ENCODE peak calls at places on chromosomes 5 and 9, in eight cellular contexts. C, X, S, G, V, H, O and Y are unnamed samples.

GRCh38 chr5:87020099-87020934 is 247.4 kb upstream of the RASA1 start:
- DNase-seq in C (peak), X (peak), S (peak), G (no peak), V (peak), H (no peak), O (peak), Y (no peak)

GRCh38 chr5:76046761-76047160 is 36.4 kb upstream of the SV2C start:
- DNase-seq in C (peak), X (no peak), S (no peak), G (no peak), V (no peak), H (no peak), O (no peak), Y (no peak)

GRCh38 chr5:40260351-40260750 is 419.4 kb upstream of the PTGER4 start:
- DNase-seq in C (no peak), X (no peak), S (no peak), G (no peak), V (peak), H (no peak), O (peak), Y (no peak)

GRCh38 chr5:35345222-35345621 is 114.9 kb upstream of the PRLR start:
- DNase-seq in C (no peak), X (peak), S (no peak), G (no peak), V (peak), H (no peak), O (no peak), Y (no peak)

GRCh38 chr9:34328500-34328982 is 527 bp downstream of the KIF24 start:
- DNase-seq in C (no peak), X (peak), S (no peak), G (no peak), V (peak), H (no peak), O (no peak), Y (peak)

GRCh38 chr9:99326112-99326916 is 104.2 kb downstream of the SEC61B start:
- DNase-seq in C (peak), X (peak), S (no peak), G (no peak), V (peak), H (no peak), O (peak), Y (no peak)

GRCh38 chr9:126499005-126499910 is 114.5 kb upstream of the LMX1B start:
- DNase-seq in C (peak), X (peak), S (peak), G (peak), V (peak), H (peak), O (peak), Y (peak)

GRCh38 chr5:60649288-60649917 is 50.6 kb downstream of the DEPDC1B start:
- DNase-seq in C (peak), X (peak), S (peak), G (no peak), V (peak), H (no peak), O (peak), Y (peak)

GRCh38 chr9:111957856-111958631 is 61.4 kb downstream of the UGCG start:
- DNase-seq in C (peak), X (peak), S (no peak), G (no peak), V (peak), H (no peak), O (peak), Y (peak)

GRCh38 chr9:19465571-19466267 is 56.9 kb downstream of the ACER2 start:
- DNase-seq in C (no peak), X (no peak), S (no peak), G (no peak), V (no peak), H (no peak), O (no peak), Y (no peak)

GRCh38 chr9:133517711-133518110 is 7.0 kb downstream of the MYMK start:
- DNase-seq in C (no peak), X (no peak), S (no peak), G (no peak), V (no peak), H (no peak), O (no peak), Y (no peak)

GRCh38 chr5:154015071-154015693 is 23.5 kb downstream of the FAM114A2 start:
- DNase-seq in C (no peak), X (no peak), S (no peak), G (no peak), V (no peak), H (no peak), O (no peak), Y (no peak)

GRCh38 chr5:77266291-77266690 is 55.8 kb downstream of the PDE8B start:
- DNase-seq in C (peak), X (peak), S (no peak), G (no peak), V (peak), H (no peak), O (peak), Y (peak)

GRCh38 chr5:133247145-133247709 is 195.4 kb downstream of the HSPA4 start:
- DNase-seq in C (no peak), X (no peak), S (no peak), G (no peak), V (no peak), H (no peak), O (no peak), Y (no peak)

GRCh38 chr9:30243467-30243866 is 2141.0 kb upstream of the ACO1 start:
- DNase-seq in C (no peak), X (no peak), S (no peak), G (no peak), V (no peak), H (no peak), O (no peak), Y (no peak)

GRCh38 chr5:31098811-31099210 is 94.7 kb upstream of the CDH6 start:
- DNase-seq in C (no peak), X (no peak), S (no peak), G (no peak), V (no peak), H (no peak), O (no peak), Y (no peak)

GRCh38 chr9:124054671-124055212 is 43.2 kb downstream of the LHX2 start:
- DNase-seq in C (peak), X (peak), S (no peak), G (no peak), V (peak), H (no peak), O (peak), Y (peak)

GRCh38 chr9:93468763-93469456 is 15.5 kb upstream of the FAM120AOS start:
- DNase-seq in C (peak), X (no peak), S (peak), G (peak), V (peak), H (no peak), O (peak), Y (peak)

GRCh38 chr5:94192658-94193391 is 425.6 kb downstream of the KIAA0825 start:
- DNase-seq in C (no peak), X (no peak), S (no peak), G (no peak), V (no peak), H (no peak), O (no peak), Y (no peak)

GRCh38 chr5:151451626-151452520 is 4.5 kb downstream of the SLC36A1 start:
- DNase-seq in C (peak), X (peak), S (no peak), G (no peak), V (peak), H (no peak), O (peak), Y (peak)

GRCh38 chr9:35341585-35341984 is 148.3 kb upstream of the RUSC2 start:
- DNase-seq in C (peak), X (no peak), S (peak), G (no peak), V (peak), H (peak), O (peak), Y (peak)

GRCh38 chr5:132050661-132051371 is 9.6 kb upstream of the IL3 start:
- DNase-seq in C (no peak), X (no peak), S (no peak), G (no peak), V (no peak), H (no peak), O (no peak), Y (no peak)

GRCh38 chr5:164501344-164501743 is 995.9 kb downstream of the MAT2B start:
- DNase-seq in C (no peak), X (no peak), S (no peak), G (no peak), V (no peak), H (no peak), O (no peak), Y (no peak)

GRCh38 chr9:95793924-95794828 is 81.3 kb upstream of the ERCC6L2 start:
- DNase-seq in C (peak), X (peak), S (no peak), G (no peak), V (peak), H (no peak), O (peak), Y (peak)

GRCh38 chr9:78053627-78054026 is 22.0 kb upstream of the GNAQ start:
- DNase-seq in C (no peak), X (no peak), S (no peak), G (no peak), V (no peak), H (no peak), O (no peak), Y (no peak)

GRCh38 chr5:4198461-4198860 is 602.8 kb downstream of the IRX1 start:
- DNase-seq in C (no peak), X (no peak), S (no peak), G (no peak), V (no peak), H (no peak), O (no peak), Y (no peak)

GRCh38 chr5:15966651-15967050 is 212.9 kb downstream of the MARCHF11 start:
- DNase-seq in C (no peak), X (no peak), S (no peak), G (no peak), V (peak), H (no peak), O (peak), Y (no peak)

GRCh38 chr5:147844846-147845245 is 13.4 kb upstream of the SPINK1 start:
- DNase-seq in C (no peak), X (no peak), S (no peak), G (no peak), V (no peak), H (no peak), O (no peak), Y (no peak)

GRCh38 chr9:86700601-86701000 is 246.7 kb downstream of the GAS1 start:
- DNase-seq in C (peak), X (no peak), S (no peak), G (no peak), V (peak), H (peak), O (no peak), Y (peak)

GRCh38 chr5:42591026-42591425 is 165.6 kb upstream of the CCDC152 start:
- DNase-seq in C (peak), X (no peak), S (peak), G (no peak), V (peak), H (peak), O (peak), Y (no peak)

GRCh38 chr9:6567140-6567591 is 78.4 kb downstream of the GLDC start:
- DNase-seq in C (peak), X (peak), S (no peak), G (no peak), V (peak), H (no peak), O (peak), Y (peak)

GRCh38 chr5:174773371-174773770 is 49.0 kb downstream of the MSX2 start:
- DNase-seq in C (no peak), X (no peak), S (no peak), G (no peak), V (no peak), H (no peak), O (no peak), Y (no peak)

GRCh38 chr5:78458843-78459242 is 98.4 kb downstream of the SCAMP1 start:
- DNase-seq in C (no peak), X (no peak), S (no peak), G (no peak), V (no peak), H (no peak), O (no peak), Y (no peak)
- TF ChIP-seq CTCF in C (no peak), X (no peak), S (no peak), G (no peak), V (no peak), H (no peak), O (no peak), Y (no peak)

GRCh38 chr9:33246269-33246860 is 6.4 kb downstream of the SPINK4 start:
- DNase-seq in C (no peak), X (no peak), S (no peak), G (no peak), V (no peak), H (no peak), O (no peak), Y (no peak)

GRCh38 chr9:33250458-33250995 is 10.6 kb downstream of the SPINK4 start:
- DNase-seq in C (peak), X (no peak), S (no peak), G (no peak), V (peak), H (no peak), O (peak), Y (no peak)

GRCh38 chr9:33249983-33250382 is 10.0 kb downstream of the SPINK4 start:
- DNase-seq in C (no peak), X (no peak), S (no peak), G (no peak), V (no peak), H (no peak), O (no peak), Y (no peak)

GRCh38 chr9:33248606-33249005 is 8.6 kb downstream of the SPINK4 start:
- DNase-seq in C (no peak), X (no peak), S (no peak), G (no peak), V (no peak), H (no peak), O (no peak), Y (no peak)

GRCh38 chr9:33249087-33249657 is 9.2 kb downstream of the SPINK4 start:
- DNase-seq in C (no peak), X (no peak), S (no peak), G (no peak), V (no peak), H (no peak), O (no peak), Y (no peak)
- H3K4me3 ChIP-seq in C (no peak), X (no peak), S (no peak), G (no peak), V (no peak), H (no peak), O (no peak), Y (no peak)

DNA sequence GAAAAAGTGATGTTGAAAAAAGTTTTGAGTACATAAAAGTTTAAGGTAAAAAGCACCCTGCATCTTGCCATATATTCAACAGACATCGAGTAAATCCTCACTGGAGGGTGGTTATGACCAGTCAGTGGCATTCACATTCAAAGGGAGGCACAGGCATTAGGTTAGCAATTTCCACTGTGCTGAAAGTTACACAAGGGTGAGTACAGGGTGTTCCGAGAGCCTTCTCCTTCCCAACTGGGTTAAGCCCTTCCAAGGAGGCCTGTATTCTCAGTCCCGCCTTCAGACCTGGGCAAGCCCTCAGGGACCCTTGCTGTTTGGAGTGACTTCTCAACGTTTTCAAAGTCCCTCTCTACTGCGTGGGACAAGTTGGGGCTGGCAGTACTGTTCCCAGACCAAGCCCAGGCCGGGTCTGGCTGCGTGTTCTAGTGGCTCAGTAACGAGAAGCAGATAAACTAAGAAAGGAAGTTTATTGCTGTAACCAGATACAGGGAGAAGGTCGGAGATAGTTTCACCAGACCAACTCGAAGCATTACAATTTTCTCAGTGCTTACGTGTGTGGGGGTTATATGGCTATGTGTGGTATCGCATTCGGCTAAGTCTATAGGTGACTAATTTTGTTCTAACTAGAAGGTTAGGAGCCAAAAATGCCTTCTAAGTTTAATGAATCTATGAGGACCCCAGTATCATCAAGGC is 13.0 kb upstream of the SETX start:
- DNase-seq in C (no peak), X (no peak), S (no peak), G (no peak), V (no peak), H (no peak), O (no peak), Y (no peak)
- TF ChIP-seq CTCF in C (no peak), X (no peak), S (no peak), G (no peak), V (no peak), H (no peak), O (no peak), Y (no peak)

DNA sequence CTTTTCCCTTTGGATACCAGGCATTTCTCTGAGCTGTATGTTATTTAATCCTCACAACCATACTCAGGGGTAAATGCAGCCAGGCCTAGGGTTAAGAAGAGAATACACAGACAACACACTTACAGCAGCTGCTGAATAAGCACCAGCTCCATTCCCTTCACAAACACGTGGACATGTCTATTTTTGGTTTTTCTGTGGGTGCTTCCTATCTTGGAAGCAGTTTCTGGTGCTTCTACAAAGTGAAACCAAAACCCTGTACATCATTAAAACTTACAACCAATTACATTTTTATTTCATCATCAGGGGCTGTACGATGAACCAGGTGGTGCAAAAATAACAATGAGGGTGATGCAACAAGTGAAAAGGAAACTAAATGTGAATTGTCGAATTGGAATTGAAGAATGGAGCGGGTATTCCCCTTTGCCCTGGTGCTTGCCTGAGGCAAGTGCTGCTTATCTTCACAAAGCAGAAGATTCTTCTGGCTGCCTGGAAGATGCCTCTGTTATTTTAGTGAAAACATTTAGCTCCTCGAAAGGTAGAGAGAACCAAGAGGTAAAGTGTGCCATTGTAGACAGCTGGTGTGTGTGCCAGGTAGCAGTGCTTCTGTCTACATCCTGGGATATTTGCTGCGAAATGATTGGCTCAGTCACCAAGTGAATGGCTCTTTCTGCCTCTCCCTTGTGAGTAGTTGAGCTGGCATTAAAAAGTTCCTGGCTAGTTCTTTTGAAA is 18.6 kb upstream of the IFNB1 start:
- DNase-seq in C (peak), X (no peak), S (no peak), G (no peak), V (peak), H (no peak), O (peak), Y (peak)
- H3K4me3 ChIP-seq in C (peak), X (no peak), S (no peak), G (peak), V (no peak), H (peak), O (no peak), Y (no peak)

GRCh38 chr5:55982957-55983381 is 11.8 kb downstream of the IL6ST start:
- DNase-seq in C (no peak), X (peak), S (no peak), G (peak), V (peak), H (no peak), O (no peak), Y (no peak)
- TF ChIP-seq CTCF in C (no peak), X (no peak), S (peak), G (no peak), V (peak), H (no peak), O (no peak), Y (peak)

GRCh38 chr5:139076117-139076516 is 122.1 kb downstream of the SIL1 start:
- DNase-seq in C (no peak), X (no peak), S (no peak), G (no peak), V (no peak), H (no peak), O (no peak), Y (no peak)
- H3K4me3 ChIP-seq in C (no peak), X (no peak), S (no peak), G (no peak), V (no peak), H (no peak), O (no peak), Y (no peak)

DNA sequence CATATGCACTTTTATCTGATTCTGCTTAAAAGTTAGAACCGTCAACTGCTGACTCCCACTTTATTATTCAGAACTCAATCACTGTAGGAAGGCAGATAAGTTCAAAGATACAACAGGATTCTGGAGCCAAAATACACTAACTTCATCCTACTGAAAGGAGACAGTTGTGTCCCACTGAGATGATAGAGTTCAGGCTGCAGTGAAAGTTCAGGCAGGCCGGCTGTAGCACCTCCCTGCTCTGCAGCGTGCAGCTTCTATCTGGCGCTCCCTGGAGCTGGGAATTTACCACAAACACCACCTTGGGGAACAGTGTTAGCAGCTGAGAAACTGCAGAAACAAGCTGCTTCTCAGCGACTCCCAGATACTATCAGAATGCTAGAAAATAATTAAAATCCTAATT is 52.5 kb upstream of the CNTLN start:
- DNase-seq in C (peak), X (no peak), S (peak), G (no peak), V (peak), H (peak), O (peak), Y (peak)
- TF ChIP-seq CTCF in C (peak), X (no peak), S (peak), G (no peak), V (peak), H (peak), O (no peak), Y (peak)

GRCh38 chr9:130185494-130186005 is 13.3 kb downstream of the NCS1 start:
- DNase-seq in C (peak), X (no peak), S (peak), G (no peak), V (no peak), H (no peak), O (no peak), Y (peak)

GRCh38 chr9:130186051-130186450 is 13.8 kb downstream of the NCS1 start:
- DNase-seq in C (no peak), X (no peak), S (no peak), G (no peak), V (no peak), H (no peak), O (no peak), Y (no peak)

GRCh38 chr9:130186839-130187522 is 14.8 kb downstream of the NCS1 start:
- DNase-seq in C (peak), X (peak), S (peak), G (peak), V (peak), H (peak), O (peak), Y (no peak)

GRCh38 chr9:130188860-130189481 is 16.8 kb downstream of the NCS1 start:
- DNase-seq in C (no peak), X (no peak), S (no peak), G (no peak), V (no peak), H (no peak), O (no peak), Y (no peak)

GRCh38 chr9:130187523-130187846 is 15.3 kb downstream of the NCS1 start:
- DNase-seq in C (no peak), X (no peak), S (no peak), G (no peak), V (no peak), H (no peak), O (no peak), Y (no peak)
- H3K4me3 ChIP-seq in C (no peak), X (no peak), S (no peak), G (peak), V (no peak), H (peak), O (no peak), Y (no peak)

DNA sequence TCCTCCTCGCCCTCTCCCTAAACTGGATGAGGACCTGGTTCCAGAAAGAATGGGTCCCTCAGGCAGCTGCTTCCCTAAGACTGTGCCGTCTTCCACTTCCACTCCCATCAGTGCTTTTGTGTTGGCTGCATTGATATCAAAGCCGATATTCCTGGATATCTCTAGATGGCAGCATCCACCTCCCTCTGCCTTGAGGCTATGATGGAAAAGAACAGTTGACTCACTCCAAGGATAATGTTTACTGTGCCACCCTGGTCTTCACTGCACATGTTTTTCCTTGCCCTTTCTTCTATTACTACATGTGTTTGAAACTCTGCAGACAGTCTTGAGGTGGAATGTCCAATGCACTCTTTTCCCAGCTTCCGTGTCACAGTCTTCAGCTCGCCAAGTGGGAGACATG is 211.6 kb downstream of the MAST4 start:
- DNase-seq in C (peak), X (peak), S (no peak), G (no peak), V (peak), H (no peak), O (peak), Y (peak)
- TF ChIP-seq CTCF in C (peak), X (peak), S (peak), G (peak), V (peak), H (peak), O (peak), Y (peak)